ENCODE peak calls at places on chromosomes 5 and 9, in nine cellular contexts. Q, H, M, W, O, C, U, F and A are unnamed samples. For H3K9me3, the result is how much of the 10 kb centered on the place peaks cover.

GRCh38 chr9:94139672-94140417 is 55.6 kb downstream of the PTPDC1 start:
- DNase-seq in Q (peak), H (peak), M (no peak), W (no peak), O (peak), C (peak), U (no peak), F (peak), A (peak)

GRCh38 chr5:88736494-88736893 is 146.5 kb downstream of the MEF2C start:
- DNase-seq in Q (no peak), H (no peak), M (peak), W (no peak), O (no peak), C (no peak), U (no peak), F (no peak), A (no peak)

GRCh38 chr5:31048282-31048974 is 145.1 kb upstream of the CDH6 start:
- DNase-seq in Q (no peak), H (no peak), M (no peak), W (no peak), O (no peak), C (no peak), U (no peak), F (no peak), A (no peak)

GRCh38 chr5:17326600-17327037 is 109.2 kb downstream of the BASP1 start:
- DNase-seq in Q (no peak), H (no peak), M (no peak), W (no peak), O (no peak), C (no peak), U (no peak), F (no peak), A (no peak)

GRCh38 chr5:111742595-111742994 is 14.4 kb downstream of the NREP start:
- DNase-seq in Q (no peak), H (no peak), M (no peak), W (no peak), O (peak), C (peak), U (no peak), F (peak), A (peak)

GRCh38 chr5:128695791-128696520 is 157.9 kb upstream of the FBN2 start:
- DNase-seq in Q (no peak), H (no peak), M (no peak), W (peak), O (peak), C (peak), U (no peak), F (peak), A (no peak)

GRCh38 chr9:88925471-88925870 is 65.8 kb upstream of the S1PR3 start:
- DNase-seq in Q (no peak), H (no peak), M (no peak), W (no peak), O (peak), C (no peak), U (no peak), F (no peak), A (no peak)

GRCh38 chr9:15622596-15622995 is 69.8 kb downstream of the CCDC171 start:
- DNase-seq in Q (peak), H (no peak), M (peak), W (no peak), O (peak), C (peak), U (no peak), F (peak), A (peak)

GRCh38 chr9:136409557-136410455 is 608 bp downstream of the ENTR1 start:
- DNase-seq in Q (peak), H (peak), M (peak), W (peak), O (peak), C (peak), U (peak), F (peak), A (peak)

GRCh38 chr5:141349917-141350619 is at the start of gene PCDHGB1:
- DNase-seq in Q (peak), H (peak), M (peak), W (peak), O (peak), C (peak), U (peak), F (no peak), A (peak)
- H3K9me3 ChIP-seq in Q (under half), H (under half), M (under half), W (under half), O (under half), C (under half), U (under half), F (under half), A (under half)

GRCh38 chr9:27485158-27485557 is 38.9 kb upstream of the IFNK start:
- DNase-seq in Q (no peak), H (no peak), M (peak), W (no peak), O (no peak), C (no peak), U (no peak), F (no peak), A (no peak)
- H3K4me2 ChIP-seq in Q (no peak), H (no peak), M (no peak), W (no peak), O (no peak), C (no peak), U (no peak), F (no peak), A (no peak)

GRCh38 chr5:178504340-178504960 is 85.7 kb downstream of the COL23A1 start:
- DNase-seq in Q (no peak), H (no peak), M (no peak), W (no peak), O (no peak), C (no peak), U (no peak), F (no peak), A (no peak)
- H3K9me3 ChIP-seq in Q (under half), H (under half), M (under half), W (under half), O (under half), C (under half), U (under half), F (under half), A (under half)

GRCh38 chr9:114384836-114385411 is 2.9 kb downstream of the AKNA start:
- DNase-seq in Q (no peak), H (no peak), M (no peak), W (no peak), O (no peak), C (no peak), U (no peak), F (no peak), A (no peak)
- H3K4me2 ChIP-seq in Q (peak), H (peak), M (peak), W (no peak), O (no peak), C (peak), U (no peak), F (peak), A (no peak)

DNA sequence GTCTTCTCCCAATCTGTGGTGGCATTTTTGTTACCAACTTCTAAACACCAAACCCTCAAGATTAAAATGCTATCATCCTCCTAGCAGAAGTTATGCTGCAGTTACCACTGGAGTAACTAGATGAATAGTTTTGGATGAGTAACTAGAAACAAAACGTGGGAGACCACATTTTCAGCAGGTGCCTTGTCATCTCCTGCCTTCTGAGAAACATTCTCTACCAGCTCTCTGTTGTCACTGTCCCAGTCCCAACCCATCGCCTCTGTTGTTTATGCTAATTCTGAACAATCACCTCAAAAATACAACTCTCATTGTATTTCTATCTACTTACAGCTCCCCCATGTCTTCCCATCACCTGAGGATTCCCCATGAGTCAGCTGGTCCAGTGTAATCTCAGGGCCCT is 652.5 kb upstream of the ADAMTS16 start:
- DNase-seq in Q (no peak), H (no peak), M (no peak), W (no peak), O (no peak), C (no peak), U (no peak), F (no peak), A (no peak)
- H3K9me3 ChIP-seq in Q (under half), H (under half), M (under half), W (under half), O (under half), C (under half), U (under half), F (under half), A (under half)

DNA sequence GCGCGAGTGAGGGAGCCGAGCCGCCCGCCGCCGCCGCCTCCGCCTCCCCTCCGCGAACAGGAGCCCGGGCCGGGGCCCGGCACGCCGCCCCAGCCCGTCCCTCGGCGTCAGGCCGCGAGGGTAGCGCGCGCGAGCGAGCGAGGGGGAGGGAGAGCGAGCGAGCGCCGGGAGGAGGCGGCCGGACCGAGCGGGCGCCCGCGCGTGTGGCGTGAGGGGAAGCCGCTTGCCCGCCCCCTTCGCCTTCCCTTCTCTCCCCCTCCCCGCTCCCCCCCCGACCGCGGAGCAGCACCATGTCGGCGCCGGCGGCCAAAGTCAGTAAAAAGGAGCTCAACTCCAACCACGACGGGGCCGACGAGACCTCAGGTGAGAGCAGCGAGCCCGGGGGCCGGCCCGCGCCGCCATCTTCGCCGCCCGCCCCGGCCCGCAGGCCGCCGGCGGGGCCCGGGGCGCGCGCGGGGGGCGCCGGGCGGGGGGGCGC is 310 bp downstream of the SET start:
- DNase-seq in Q (peak), H (no peak), M (no peak), W (no peak), O (no peak), C (no peak), U (peak), F (no peak), A (peak)
- H3K4me2 ChIP-seq in Q (no peak), H (no peak), M (peak), W (peak), O (no peak), C (peak), U (no peak), F (no peak), A (no peak)

DNA sequence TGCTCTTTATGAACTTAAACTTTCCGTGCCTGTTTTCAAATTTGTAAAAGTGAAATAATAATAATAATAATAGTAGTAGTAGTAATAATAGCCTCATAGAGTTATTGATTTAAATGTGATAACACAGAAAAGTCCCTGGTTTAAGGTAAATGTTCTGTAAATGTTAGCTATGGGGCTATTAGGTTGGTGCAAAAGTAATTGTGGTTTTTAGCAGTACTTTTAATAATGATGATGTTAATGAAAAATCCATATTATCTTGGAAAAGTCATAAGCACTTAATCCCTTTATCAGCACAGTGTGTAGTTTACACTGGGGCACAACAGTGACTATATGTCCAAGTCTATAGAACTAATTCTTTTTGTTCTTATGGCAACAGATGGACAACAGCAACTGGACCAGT is at the start of gene OR1Q1:
- DNase-seq in Q (no peak), H (no peak), M (no peak), W (no peak), O (no peak), C (no peak), U (no peak), F (no peak), A (no peak)
- H3K9me3 ChIP-seq in Q (under half), H (under half), M (under half), W (under half), O (under half), C (under half), U (under half), F (under half), A (under half)